ENCODE peak calls at places on chromosome 20, in seven cellular contexts. E is pons, P is T-helper 1 cell, A is neural crest cell, O is G401, B is GM23338, Z is brain microvascular endothelial cell. L is an unnamed sample.

GRCh38 chr20:25622450-25623224 is 1.2 kb downstream of the NANP start:
- DNase-seq in O (no peak), A (no peak), Z (no peak), P (no peak), E (peak), B (peak), L (no peak)

GRCh38 chr20:64079273-64080012 is at the start of gene RGS19:
- DNase-seq in E (peak), A (peak), B (peak), P (peak), O (no peak), Z (no peak), L (peak)

GRCh38 chr20:12925214-12925755 is 83.5 kb upstream of the SPTLC3 start:
- DNase-seq in P (peak), E (peak), O (peak), A (peak), B (peak), Z (peak), L (peak)

GRCh38 chr20:54479138-54479906 is 3.9 kb downstream of the DOK5 start:
- DNase-seq in B (peak), O (no peak), E (no peak), Z (no peak), A (no peak), P (peak), L (no peak)

GRCh38 chr20:63508072-63508768 is 9.3 kb upstream of the EEF1A2 start:
- DNase-seq in A (no peak), E (no peak), P (peak), Z (no peak), O (no peak), B (no peak), L (no peak)

GRCh38 chr20:63519765-63520593 is 586 bp upstream of the PPDPF start:
- DNase-seq in B (peak), O (peak), A (peak), Z (no peak), E (peak), P (peak), L (peak)

GRCh38 chr20:3661836-3662665 is 1.1 kb downstream of the GFRA4 start:
- DNase-seq in P (no peak), E (no peak), A (no peak), B (no peak), Z (no peak), O (no peak), L (no peak)

GRCh38 chr20:50578778-50579165 is 68.6 kb downstream of the PTPN1 start:
- DNase-seq in E (no peak), A (no peak), P (no peak), B (no peak), Z (no peak), O (no peak), L (no peak)

GRCh38 chr20:45836841-45837240 is 3.2 kb downstream of the SNX21 start:
- DNase-seq in A (no peak), Z (no peak), P (no peak), B (no peak), E (no peak), O (no peak), L (no peak)

GRCh38 chr20:38171301-38172010 is 6.4 kb upstream of the TGM2 start:
- DNase-seq in A (no peak), P (no peak), Z (peak), B (no peak), O (no peak), E (no peak), L (no peak)

GRCh38 chr20:41259309-41259708 is 58.2 kb downstream of the ZHX3 start:
- DNase-seq in O (no peak), P (no peak), E (no peak), B (no peak), A (no peak), Z (no peak), L (no peak)

GRCh38 chr20:23340524-23340923 is 10.1 kb upstream of the NXT1 start:
- DNase-seq in B (peak), A (peak), Z (peak), E (peak), P (no peak), O (peak), L (peak)

GRCh38 chr20:235891-236290 is 8.8 kb downstream of the DEFB129 start:
- DNase-seq in A (no peak), Z (no peak), B (no peak), E (peak), O (peak), P (no peak), L (no peak)

GRCh38 chr20:47502271-47502730 is 614 bp downstream of the NCOA3 start:
- DNase-seq in P (no peak), B (peak), Z (no peak), O (peak), E (peak), A (peak), L (peak)

GRCh38 chr20:62805711-62806382 is 1.2 kb downstream of the OGFR start:
- DNase-seq in P (no peak), E (no peak), Z (no peak), B (no peak), A (peak), O (no peak), L (no peak)